ENCODE peak calls at places on chromosomes 13 and 19, in nine cellular contexts. One of them, this sample, is unnamed.

GRCh38 chr13:98581971-98582702 is 5.2 kb upstream of the STK24 start:
- DNase-seq in tibial artery: no peak
- DNase-seq in neuronal stem cell: no peak
- DNase-seq in PC-3: peak; percentile 14
- DNase-seq in tibial nerve: no peak
- DNase-seq in uterus: no peak
- DNase-seq in CD8-positive, alpha-beta memory T cell: no peak
- DNase-seq in ovary: no peak
- DNase-seq in right lobe of liver: no peak
- DNase-seq in this sample: no peak

GRCh38 chr19:46718157-46718933 is 1.4 kb upstream of the PRKD2 start:
- DNase-seq in uterus: no peak
- DNase-seq in ovary: no peak
- DNase-seq in right lobe of liver: peak; percentile 60
- DNase-seq in tibial artery: no peak
- DNase-seq in PC-3: no peak
- DNase-seq in neuronal stem cell: no peak
- DNase-seq in tibial nerve: no peak
- DNase-seq in CD8-positive, alpha-beta memory T cell: peak; percentile 69
- DNase-seq in this sample: no peak

GRCh38 chr19:31527443-31527842 is 178.2 kb upstream of the TSHZ3 start:
- DNase-seq in uterus: no peak
- DNase-seq in ovary: no peak
- DNase-seq in neuronal stem cell: no peak
- DNase-seq in tibial nerve: no peak
- DNase-seq in PC-3: no peak
- DNase-seq in right lobe of liver: no peak
- DNase-seq in CD8-positive, alpha-beta memory T cell: no peak
- DNase-seq in tibial artery: no peak
- DNase-seq in this sample: no peak

GRCh38 chr13:93244141-93244917 is 17.7 kb downstream of the GPC6 start:
- DNase-seq in tibial nerve: no peak
- DNase-seq in tibial artery: peak; percentile 67
- DNase-seq in neuronal stem cell: no peak
- DNase-seq in PC-3: no peak
- DNase-seq in ovary: no peak
- DNase-seq in uterus: no peak
- DNase-seq in right lobe of liver: no peak
- DNase-seq in CD8-positive, alpha-beta memory T cell: no peak
- DNase-seq in this sample: no peak

GRCh38 chr13:42355118-42355840 is 83.3 kb downstream of the AKAP11 start:
- DNase-seq in uterus: no peak
- DNase-seq in right lobe of liver: no peak
- DNase-seq in tibial artery: no peak
- DNase-seq in neuronal stem cell: no peak
- DNase-seq in ovary: no peak
- DNase-seq in PC-3: no peak
- DNase-seq in CD8-positive, alpha-beta memory T cell: peak; percentile 4
- DNase-seq in tibial nerve: no peak
- DNase-seq in this sample: no peak

GRCh38 chr13:74586839-74587238 is 452.6 kb upstream of the KLF12 start:
- DNase-seq in neuronal stem cell: no peak
- DNase-seq in uterus: no peak
- DNase-seq in right lobe of liver: no peak
- DNase-seq in PC-3: peak; percentile 59
- DNase-seq in tibial nerve: no peak
- DNase-seq in CD8-positive, alpha-beta memory T cell: no peak
- DNase-seq in tibial artery: no peak
- DNase-seq in ovary: no peak
- DNase-seq in this sample: no peak

GRCh38 chr13:42266464-42266863 is 5.5 kb upstream of the AKAP11 start:
- DNase-seq in uterus: no peak
- DNase-seq in ovary: no peak
- DNase-seq in tibial artery: no peak
- DNase-seq in neuronal stem cell: no peak
- DNase-seq in PC-3: peak; percentile 32
- DNase-seq in CD8-positive, alpha-beta memory T cell: no peak
- DNase-seq in right lobe of liver: no peak
- DNase-seq in tibial nerve: no peak
- DNase-seq in this sample: no peak

GRCh38 chr13:80030491-80030890 is 310.4 kb downstream of the SPRY2 start:
- DNase-seq in uterus: no peak
- DNase-seq in neuronal stem cell: no peak
- DNase-seq in PC-3: peak; percentile 88
- DNase-seq in tibial nerve: no peak
- DNase-seq in CD8-positive, alpha-beta memory T cell: no peak
- DNase-seq in ovary: no peak
- DNase-seq in tibial artery: no peak
- DNase-seq in right lobe of liver: peak; percentile 73
- DNase-seq in this sample: no peak

GRCh38 chr19:13014101-13014920 is 19.0 kb downstream of the NFIX start:
- DNase-seq in neuronal stem cell: no peak
- DNase-seq in right lobe of liver: no peak
- DNase-seq in tibial artery: no peak
- DNase-seq in PC-3: peak; percentile 76
- DNase-seq in ovary: peak; percentile 69
- DNase-seq in uterus: peak; percentile 60
- DNase-seq in CD8-positive, alpha-beta memory T cell: no peak
- DNase-seq in tibial nerve: no peak
- DNase-seq in this sample: no peak

GRCh38 chr13:101649490-101650126 is 197.1 kb downstream of the ITGBL1 start:
- DNase-seq in ovary: no peak
- DNase-seq in tibial artery: no peak
- DNase-seq in PC-3: peak; percentile 88
- DNase-seq in CD8-positive, alpha-beta memory T cell: no peak
- DNase-seq in tibial nerve: no peak
- DNase-seq in neuronal stem cell: no peak
- DNase-seq in uterus: no peak
- DNase-seq in right lobe of liver: no peak
- DNase-seq in this sample: no peak

GRCh38 chr19:32437096-32437495 is 31.5 kb downstream of the DPY19L3 start:
- DNase-seq in CD8-positive, alpha-beta memory T cell: no peak
- DNase-seq in tibial artery: no peak
- DNase-seq in right lobe of liver: no peak
- DNase-seq in tibial nerve: no peak
- DNase-seq in uterus: no peak
- DNase-seq in neuronal stem cell: no peak
- DNase-seq in ovary: no peak
- DNase-seq in PC-3: no peak
- DNase-seq in this sample: no peak

GRCh38 chr13:73698859-73699258 is 435.3 kb downstream of the KLF12 start:
- DNase-seq in ovary: no peak
- DNase-seq in CD8-positive, alpha-beta memory T cell: no peak
- DNase-seq in PC-3: no peak
- DNase-seq in tibial artery: no peak
- DNase-seq in right lobe of liver: no peak
- DNase-seq in neuronal stem cell: no peak
- DNase-seq in tibial nerve: no peak
- DNase-seq in uterus: no peak
- DNase-seq in this sample: no peak

GRCh38 chr13:32880636-32881035 is 135.6 kb upstream of the KL start:
- DNase-seq in ovary: no peak
- DNase-seq in CD8-positive, alpha-beta memory T cell: no peak
- DNase-seq in PC-3: no peak
- DNase-seq in tibial nerve: no peak
- DNase-seq in neuronal stem cell: no peak
- DNase-seq in right lobe of liver: no peak
- DNase-seq in uterus: no peak
- DNase-seq in tibial artery: no peak
- DNase-seq in this sample: no peak
- H3K4me1 ChIP-seq in ovary: no peaks in the 10 kb centered on the region
- H3K4me1 ChIP-seq in CD8-positive, alpha-beta memory T cell: no peaks in the 10 kb centered on the region
- H3K4me1 ChIP-seq in PC-3: peaks cover 25% of the 10 kb centered on the region
- H3K4me1 ChIP-seq in tibial nerve: no peaks in the 10 kb centered on the region
- H3K4me1 ChIP-seq in neuronal stem cell: no peaks in the 10 kb centered on the region
- H3K4me1 ChIP-seq in right lobe of liver: no peaks in the 10 kb centered on the region
- H3K4me1 ChIP-seq in uterus: no peaks in the 10 kb centered on the region
- H3K4me1 ChIP-seq in tibial artery: peaks cover 32% of the 10 kb centered on the region
- H3K4me1 ChIP-seq in this sample: peaks cover 16% of the 10 kb centered on the region

GRCh38 chr13:114068723-114069322 is 63.6 kb downstream of the RASA3 start:
- DNase-seq in tibial nerve: peak; percentile 13
- DNase-seq in tibial artery: peak; percentile 72
- DNase-seq in ovary: peak; percentile 34
- DNase-seq in right lobe of liver: peak; percentile 54
- DNase-seq in CD8-positive, alpha-beta memory T cell: no peak
- DNase-seq in neuronal stem cell: no peak
- DNase-seq in uterus: peak; percentile 55
- DNase-seq in PC-3: no peak
- DNase-seq in this sample: no peak

GRCh38 chr13:114067886-114068722 is 64.3 kb downstream of the RASA3 start:
- DNase-seq in tibial artery: peak; percentile 66
- DNase-seq in PC-3: no peak
- DNase-seq in neuronal stem cell: no peak
- DNase-seq in right lobe of liver: peak; percentile 57
- DNase-seq in uterus: no peak
- DNase-seq in ovary: no peak
- DNase-seq in CD8-positive, alpha-beta memory T cell: no peak
- DNase-seq in tibial nerve: peak; percentile 12
- DNase-seq in this sample: no peak

GRCh38 chr13:114066956-114067355 is 65.5 kb downstream of the RASA3 start:
- DNase-seq in right lobe of liver: peak; percentile 49
- DNase-seq in uterus: no peak
- DNase-seq in ovary: no peak
- DNase-seq in neuronal stem cell: no peak
- DNase-seq in CD8-positive, alpha-beta memory T cell: no peak
- DNase-seq in PC-3: no peak
- DNase-seq in tibial artery: no peak
- DNase-seq in tibial nerve: no peak
- DNase-seq in this sample: no peak

GRCh38 chr13:114065926-114066774 is 66.3 kb downstream of the RASA3 start:
- DNase-seq in CD8-positive, alpha-beta memory T cell: no peak
- DNase-seq in tibial nerve: no peak
- DNase-seq in right lobe of liver: peak; percentile 58
- DNase-seq in tibial artery: no peak
- DNase-seq in ovary: no peak
- DNase-seq in uterus: no peak
- DNase-seq in PC-3: no peak
- DNase-seq in neuronal stem cell: no peak
- DNase-seq in this sample: no peak

DNA sequence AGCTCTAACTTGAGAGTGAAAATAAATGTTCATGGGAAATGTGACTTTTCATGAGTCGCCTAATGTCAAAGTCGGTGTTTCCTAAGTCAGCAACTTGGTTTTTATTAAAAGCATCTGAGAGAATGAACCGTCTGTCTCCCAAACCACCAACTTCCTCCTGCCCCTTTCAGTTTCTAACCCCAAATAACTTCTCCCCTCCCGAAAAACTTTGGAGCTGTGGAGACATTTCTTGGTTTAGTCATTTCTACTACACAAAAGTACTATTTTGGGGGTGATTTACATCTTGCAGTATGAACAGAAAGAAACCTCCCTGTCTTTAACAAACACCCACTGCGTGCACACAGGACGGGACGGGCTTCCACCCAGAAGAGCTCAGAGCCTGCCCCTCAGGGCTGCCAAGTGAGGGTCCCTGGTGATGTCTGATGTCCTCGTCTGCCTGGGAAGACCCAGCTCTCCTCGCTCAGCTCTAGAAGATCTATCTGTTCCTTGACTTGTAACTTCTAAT is 65.0 kb downstream of the RASA3 start:
- DNase-seq in ovary: no peak
- DNase-seq in neuronal stem cell: no peak
- DNase-seq in tibial artery: no peak
- DNase-seq in PC-3: peak; percentile 43
- DNase-seq in tibial nerve: peak; percentile 10
- DNase-seq in uterus: no peak
- DNase-seq in CD8-positive, alpha-beta memory T cell: no peak
- DNase-seq in right lobe of liver: peak; percentile 48
- DNase-seq in this sample: no peak
- H3K4me1 ChIP-seq in ovary: peaks cover 22% of the 10 kb centered on the region
- H3K4me1 ChIP-seq in neuronal stem cell: peaks cover 56% of the 10 kb centered on the region
- H3K4me1 ChIP-seq in tibial artery: peaks cover 64% of the 10 kb centered on the region
- H3K4me1 ChIP-seq in PC-3: peaks cover 43% of the 10 kb centered on the region
- H3K4me1 ChIP-seq in tibial nerve: peaks cover 62% of the 10 kb centered on the region
- H3K4me1 ChIP-seq in uterus: peaks cover 17% of the 10 kb centered on the region
- H3K4me1 ChIP-seq in CD8-positive, alpha-beta memory T cell: peaks cover 59% of the 10 kb centered on the region
- H3K4me1 ChIP-seq in right lobe of liver: peaks cover 8% of the 10 kb centered on the region
- H3K4me1 ChIP-seq in this sample: peaks cover 61% of the 10 kb centered on the region

DNA sequence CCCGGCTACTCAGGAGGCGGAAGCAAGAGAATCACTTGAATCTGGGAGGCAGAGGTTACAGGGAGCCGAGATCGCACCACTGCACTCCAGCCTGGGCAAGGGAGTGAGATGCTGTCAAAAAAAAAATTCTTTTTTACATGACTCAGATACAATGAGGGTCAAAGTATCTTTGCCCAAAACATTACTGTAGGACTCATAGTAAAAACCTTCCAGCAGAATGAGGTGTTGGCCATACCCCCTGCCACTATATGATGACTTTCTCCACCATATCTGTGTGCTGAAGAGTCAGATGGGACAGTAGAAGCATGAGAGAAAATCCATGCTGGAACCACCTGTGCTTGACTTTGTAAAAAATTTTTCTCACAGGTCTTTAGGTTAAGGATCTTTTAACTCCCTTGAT is 86.7 kb downstream of the COL4A2 start:
- DNase-seq in tibial nerve: no peak
- DNase-seq in right lobe of liver: no peak
- DNase-seq in neuronal stem cell: no peak
- DNase-seq in tibial artery: no peak
- DNase-seq in ovary: no peak
- DNase-seq in uterus: no peak
- DNase-seq in CD8-positive, alpha-beta memory T cell: no peak
- DNase-seq in PC-3: no peak
- DNase-seq in this sample: peak; percentile 38
- H3K4me1 ChIP-seq in tibial nerve: peaks cover 14% of the 10 kb centered on the region
- H3K4me1 ChIP-seq in right lobe of liver: no peaks in the 10 kb centered on the region
- H3K4me1 ChIP-seq in neuronal stem cell: no peaks in the 10 kb centered on the region
- H3K4me1 ChIP-seq in tibial artery: peaks cover 69% of the 10 kb centered on the region
- H3K4me1 ChIP-seq in ovary: peaks cover 20% of the 10 kb centered on the region
- H3K4me1 ChIP-seq in uterus: peaks cover 35% of the 10 kb centered on the region
- H3K4me1 ChIP-seq in CD8-positive, alpha-beta memory T cell: no peaks in the 10 kb centered on the region
- H3K4me1 ChIP-seq in PC-3: peaks cover 48% of the 10 kb centered on the region
- H3K4me1 ChIP-seq in this sample: peaks cover 83% of the 10 kb centered on the region

GRCh38 chr13:107035186-107035585 is 467.2 kb upstream of the ARGLU1 start:
- DNase-seq in tibial nerve: no peak
- DNase-seq in ovary: no peak
- DNase-seq in neuronal stem cell: no peak
- DNase-seq in tibial artery: no peak
- DNase-seq in CD8-positive, alpha-beta memory T cell: no peak
- DNase-seq in right lobe of liver: no peak
- DNase-seq in PC-3: no peak
- DNase-seq in uterus: no peak
- DNase-seq in this sample: no peak

GRCh38 chr13:107034236-107034635 is 466.3 kb upstream of the ARGLU1 start:
- DNase-seq in neuronal stem cell: no peak
- DNase-seq in tibial artery: no peak
- DNase-seq in right lobe of liver: no peak
- DNase-seq in ovary: no peak
- DNase-seq in uterus: no peak
- DNase-seq in PC-3: no peak
- DNase-seq in tibial nerve: no peak
- DNase-seq in CD8-positive, alpha-beta memory T cell: no peak
- DNase-seq in this sample: no peak

GRCh38 chr13:107028751-107029150 is 460.8 kb upstream of the ARGLU1 start:
- DNase-seq in uterus: no peak
- DNase-seq in tibial artery: no peak
- DNase-seq in right lobe of liver: no peak
- DNase-seq in PC-3: no peak
- DNase-seq in ovary: no peak
- DNase-seq in neuronal stem cell: no peak
- DNase-seq in CD8-positive, alpha-beta memory T cell: no peak
- DNase-seq in tibial nerve: no peak
- DNase-seq in this sample: no peak

GRCh38 chr13:107035778-107036177 is 467.8 kb upstream of the ARGLU1 start:
- DNase-seq in tibial artery: no peak
- DNase-seq in PC-3: no peak
- DNase-seq in ovary: no peak
- DNase-seq in uterus: no peak
- DNase-seq in tibial nerve: no peak
- DNase-seq in right lobe of liver: no peak
- DNase-seq in CD8-positive, alpha-beta memory T cell: no peak
- DNase-seq in neuronal stem cell: no peak
- DNase-seq in this sample: no peak

GRCh38 chr13:107031691-107032090 is 463.8 kb upstream of the ARGLU1 start:
- DNase-seq in tibial nerve: no peak
- DNase-seq in neuronal stem cell: no peak
- DNase-seq in CD8-positive, alpha-beta memory T cell: no peak
- DNase-seq in tibial artery: no peak
- DNase-seq in PC-3: no peak
- DNase-seq in uterus: no peak
- DNase-seq in ovary: no peak
- DNase-seq in right lobe of liver: no peak
- DNase-seq in this sample: no peak
- H3K4me1 ChIP-seq in tibial nerve: no peaks in the 10 kb centered on the region
- H3K4me1 ChIP-seq in neuronal stem cell: no peaks in the 10 kb centered on the region
- H3K4me1 ChIP-seq in CD8-positive, alpha-beta memory T cell: no peaks in the 10 kb centered on the region
- H3K4me1 ChIP-seq in tibial artery: no peaks in the 10 kb centered on the region
- H3K4me1 ChIP-seq in PC-3: no peaks in the 10 kb centered on the region
- H3K4me1 ChIP-seq in uterus: no peaks in the 10 kb centered on the region
- H3K4me1 ChIP-seq in ovary: no peaks in the 10 kb centered on the region
- H3K4me1 ChIP-seq in right lobe of liver: no peaks in the 10 kb centered on the region
- H3K4me1 ChIP-seq in this sample: peaks cover 13% of the 10 kb centered on the region